ENCODE peak calls at places on chromosome 22, in four cellular contexts. One of them, this sample, is unnamed.

GRCh38 chr22:41902016-41902415 is 12.9 kb downstream of the SHISA8 start:
- DNase-seq in T-helper 9 cell: no peak
- DNase-seq in Right ventricle myocardium superior: peak; percentile 27
- DNase-seq in SK-N-DZ: no peak
- DNase-seq in this sample: no peak

GRCh38 chr22:35631597-35631996 is 14.5 kb upstream of the MB start:
- DNase-seq in SK-N-DZ: peak; percentile 47
- DNase-seq in T-helper 9 cell: no peak
- DNase-seq in Right ventricle myocardium superior: no peak
- DNase-seq in this sample: peak; percentile 27

GRCh38 chr22:42624551-42625106 is 9.9 kb upstream of the POLDIP3 start:
- DNase-seq in SK-N-DZ: no peak
- DNase-seq in Right ventricle myocardium superior: no peak
- DNase-seq in T-helper 9 cell: no peak
- DNase-seq in this sample: no peak

GRCh38 chr22:49825944-49826602 is 1.6 kb downstream of the BRD1 start:
- DNase-seq in T-helper 9 cell: peak; percentile 51
- DNase-seq in Right ventricle myocardium superior: no peak
- DNase-seq in SK-N-DZ: no peak
- DNase-seq in this sample: peak; percentile 58

GRCh38 chr22:41216984-41217383 is 11.9 kb downstream of the L3MBTL2 start:
- DNase-seq in T-helper 9 cell: no peak
- DNase-seq in SK-N-DZ: no peak
- DNase-seq in Right ventricle myocardium superior: peak; percentile 54
- DNase-seq in this sample: no peak

GRCh38 chr22:50613291-50613981 is 12.8 kb downstream of the MAPK8IP2 start:
- DNase-seq in T-helper 9 cell: no peak
- DNase-seq in Right ventricle myocardium superior: peak; percentile 78
- DNase-seq in SK-N-DZ: no peak
- DNase-seq in this sample: no peak

GRCh38 chr22:48782817-48783511 is 1044.7 kb downstream of the BRD1 start:
- DNase-seq in SK-N-DZ: no peak
- DNase-seq in Right ventricle myocardium superior: no peak
- DNase-seq in T-helper 9 cell: no peak
- DNase-seq in this sample: no peak

GRCh38 chr22:44991218-44991617 is 18.6 kb downstream of the PHF21B start:
- DNase-seq in Right ventricle myocardium superior: no peak
- DNase-seq in SK-N-DZ: no peak
- DNase-seq in T-helper 9 cell: no peak
- DNase-seq in this sample: no peak

GRCh38 chr22:37659066-37659896 is 758 bp downstream of the PDXP start:
- DNase-seq in SK-N-DZ: no peak
- DNase-seq in T-helper 9 cell: no peak
- DNase-seq in Right ventricle myocardium superior: no peak
- DNase-seq in this sample: peak; percentile 60

GRCh38 chr22:49973018-49973965 is 12.7 kb downstream of the PIM3 start:
- DNase-seq in Right ventricle myocardium superior: no peak
- DNase-seq in T-helper 9 cell: no peak
- DNase-seq in SK-N-DZ: peak; percentile 47
- DNase-seq in this sample: no peak

GRCh38 chr22:27032121-27032761 is 374.9 kb downstream of the MIAT start:
- DNase-seq in SK-N-DZ: no peak
- DNase-seq in T-helper 9 cell: no peak
- DNase-seq in Right ventricle myocardium superior: peak; percentile 46
- DNase-seq in this sample: no peak

GRCh38 chr22:49022816-49023160 is 804.9 kb downstream of the BRD1 start:
- DNase-seq in SK-N-DZ: no peak
- DNase-seq in T-helper 9 cell: no peak
- DNase-seq in Right ventricle myocardium superior: no peak
- DNase-seq in this sample: no peak

GRCh38 chr22:49792107-49792506 is 35.6 kb downstream of the BRD1 start:
- DNase-seq in T-helper 9 cell: no peak
- DNase-seq in Right ventricle myocardium superior: peak; percentile 40
- DNase-seq in SK-N-DZ: no peak
- DNase-seq in this sample: no peak

GRCh38 chr22:43777204-43777671 is 34.9 kb downstream of the EFCAB6 start:
- DNase-seq in SK-N-DZ: no peak
- DNase-seq in T-helper 9 cell: no peak
- DNase-seq in Right ventricle myocardium superior: no peak
- DNase-seq in this sample: no peak

GRCh38 chr22:19292262-19293230 is 1.0 kb upstream of the CLTCL1 start:
- DNase-seq in SK-N-DZ: no peak
- DNase-seq in T-helper 9 cell: no peak
- DNase-seq in Right ventricle myocardium superior: peak; percentile 44
- DNase-seq in this sample: no peak

GRCh38 chr22:24775769-24776492 is 1.4 kb upstream of the PIWIL3 start:
- DNase-seq in SK-N-DZ: no peak
- DNase-seq in T-helper 9 cell: no peak
- DNase-seq in Right ventricle myocardium superior: no peak
- DNase-seq in this sample: no peak

GRCh38 chr22:46031561-46031960 is 54.6 kb upstream of the WNT7B start:
- DNase-seq in T-helper 9 cell: no peak
- DNase-seq in SK-N-DZ: no peak
- DNase-seq in Right ventricle myocardium superior: no peak
- DNase-seq in this sample: no peak

GRCh38 chr22:35555351-35555915 is 14.8 kb downstream of the RASD2 start:
- DNase-seq in SK-N-DZ: no peak
- DNase-seq in Right ventricle myocardium superior: no peak
- DNase-seq in T-helper 9 cell: no peak
- DNase-seq in this sample: no peak

GRCh38 chr22:17154971-17155370 is 4.1 kb downstream of the HDHD5 start:
- DNase-seq in T-helper 9 cell: no peak
- DNase-seq in SK-N-DZ: no peak
- DNase-seq in Right ventricle myocardium superior: no peak
- DNase-seq in this sample: no peak

GRCh38 chr22:45448431-45448830 is 34.9 kb downstream of the RIBC2 start:
- DNase-seq in SK-N-DZ: no peak
- DNase-seq in Right ventricle myocardium superior: peak; percentile 91
- DNase-seq in T-helper 9 cell: no peak
- DNase-seq in this sample: no peak

GRCh38 chr22:35733036-35733435 is 15.4 kb downstream of the APOL5 start:
- DNase-seq in T-helper 9 cell: no peak
- DNase-seq in SK-N-DZ: no peak
- DNase-seq in Right ventricle myocardium superior: no peak
- DNase-seq in this sample: no peak

GRCh38 chr22:32389685-32390084 is 22.4 kb downstream of the RTCB start:
- DNase-seq in Right ventricle myocardium superior: no peak
- DNase-seq in T-helper 9 cell: no peak
- DNase-seq in SK-N-DZ: no peak
- DNase-seq in this sample: peak; percentile 32

GRCh38 chr22:39941661-39942060 is 18.5 kb upstream of the TMA7B start:
- DNase-seq in Right ventricle myocardium superior: no peak
- DNase-seq in T-helper 9 cell: no peak
- DNase-seq in SK-N-DZ: no peak
- DNase-seq in this sample: no peak

GRCh38 chr22:46069518-46070214 is 80.7 kb upstream of the PPARA start:
- DNase-seq in T-helper 9 cell: no peak
- DNase-seq in SK-N-DZ: no peak
- DNase-seq in Right ventricle myocardium superior: peak; percentile 90
- DNase-seq in this sample: peak; percentile 91

GRCh38 chr22:19470010-19470409 is 9.0 kb downstream of the UFD1 start:
- DNase-seq in Right ventricle myocardium superior: no peak
- DNase-seq in T-helper 9 cell: no peak
- DNase-seq in SK-N-DZ: no peak
- DNase-seq in this sample: no peak

GRCh38 chr22:37893583-37893983 is 12.5 kb upstream of the MICALL1 start:
- DNase-seq in Right ventricle myocardium superior: no peak
- DNase-seq in T-helper 9 cell: no peak
- DNase-seq in SK-N-DZ: no peak
- DNase-seq in this sample: no peak

GRCh38 chr22:50599816-50600454 is 658 bp upstream of the MAPK8IP2 start:
- DNase-seq in T-helper 9 cell: peak; percentile 64
- DNase-seq in Right ventricle myocardium superior: peak; percentile 66
- DNase-seq in SK-N-DZ: no peak
- DNase-seq in this sample: peak; percentile 45

GRCh38 chr22:18056161-18056666 is 21.6 kb upstream of the PEX26 start:
- DNase-seq in Right ventricle myocardium superior: no peak
- DNase-seq in T-helper 9 cell: no peak
- DNase-seq in SK-N-DZ: peak; percentile 73
- DNase-seq in this sample: no peak

GRCh38 chr22:24938741-24939341 is 7.7 kb downstream of the LHFPL7 start:
- DNase-seq in Right ventricle myocardium superior: no peak
- DNase-seq in T-helper 9 cell: no peak
- DNase-seq in SK-N-DZ: peak; percentile 47
- DNase-seq in this sample: peak; percentile 31

GRCh38 chr22:49197500-49197899 is 630.2 kb downstream of the BRD1 start:
- DNase-seq in SK-N-DZ: peak; percentile 43
- DNase-seq in T-helper 9 cell: no peak
- DNase-seq in Right ventricle myocardium superior: no peak
- DNase-seq in this sample: no peak

GRCh38 chr22:40485813-40486610 is 115.6 kb downstream of the SGSM3 start:
- DNase-seq in SK-N-DZ: no peak
- DNase-seq in Right ventricle myocardium superior: no peak
- DNase-seq in T-helper 9 cell: no peak
- DNase-seq in this sample: no peak

GRCh38 chr22:27715078-27715477 is 86.5 kb downstream of the MN1 start:
- DNase-seq in SK-N-DZ: no peak
- DNase-seq in Right ventricle myocardium superior: no peak
- DNase-seq in T-helper 9 cell: no peak
- DNase-seq in this sample: no peak

GRCh38 chr22:44627521-44628139 is 74.4 kb upstream of the PRR5 start:
- DNase-seq in SK-N-DZ: no peak
- DNase-seq in T-helper 9 cell: no peak
- DNase-seq in Right ventricle myocardium superior: no peak
- DNase-seq in this sample: no peak

GRCh38 chr22:49062155-49063039 is 765.3 kb downstream of the BRD1 start:
- DNase-seq in SK-N-DZ: no peak
- DNase-seq in Right ventricle myocardium superior: no peak
- DNase-seq in T-helper 9 cell: no peak
- DNase-seq in this sample: no peak

GRCh38 chr22:22923379-22923778 is 35.8 kb downstream of the IGLL5 start:
- DNase-seq in T-helper 9 cell: no peak
- DNase-seq in Right ventricle myocardium superior: no peak
- DNase-seq in SK-N-DZ: no peak
- DNase-seq in this sample: no peak